ENCODE peak calls at places on chromosomes 16 and 17, in four cellular contexts. E, M, N and D are unnamed samples.

GRCh38 chr16:2033057-2033911 is 6.6 kb downstream of the NHERF2 start:
- DNase-seq in E (no peak), M (no peak), N (peak; percentile 83), D (no peak)

GRCh38 chr17:79154446-79154845 is 79.8 kb downstream of the ENGASE start:
- DNase-seq in E (no peak), M (no peak), N (peak; percentile 70), D (no peak)

GRCh38 chr16:69799601-69800000 is 37.5 kb downstream of the WWP2 start:
- DNase-seq in E (no peak), M (no peak), N (no peak), D (no peak)

GRCh38 chr17:30095507-30096244 is 20.9 kb upstream of the NSRP1 start:
- DNase-seq in E (peak; percentile 44), M (peak; percentile 74), N (peak; percentile 18), D (peak; percentile 76)

GRCh38 chr16:66222756-66223155 is 143.7 kb upstream of the CDH5 start:
- DNase-seq in E (no peak), M (no peak), N (no peak), D (no peak)

GRCh38 chr17:44200478-44201155 is 933 bp upstream of the ATXN7L3 start:
- DNase-seq in E (no peak), M (peak; percentile 84), N (no peak), D (peak; percentile 43)

GRCh38 chr16:17544785-17545184 is 74.0 kb upstream of the XYLT1 start:
- DNase-seq in E (no peak), M (peak; percentile 73), N (no peak), D (peak; percentile 81)

GRCh38 chr17:72065556-72065955 is 55.3 kb upstream of the SOX9 start:
- DNase-seq in E (no peak), M (no peak), N (no peak), D (no peak)

GRCh38 chr17:7119314-7119713 is 4.7 kb upstream of the ASGR2 start:
- DNase-seq in E (no peak), M (no peak), N (no peak), D (peak; percentile 43)

DNA sequence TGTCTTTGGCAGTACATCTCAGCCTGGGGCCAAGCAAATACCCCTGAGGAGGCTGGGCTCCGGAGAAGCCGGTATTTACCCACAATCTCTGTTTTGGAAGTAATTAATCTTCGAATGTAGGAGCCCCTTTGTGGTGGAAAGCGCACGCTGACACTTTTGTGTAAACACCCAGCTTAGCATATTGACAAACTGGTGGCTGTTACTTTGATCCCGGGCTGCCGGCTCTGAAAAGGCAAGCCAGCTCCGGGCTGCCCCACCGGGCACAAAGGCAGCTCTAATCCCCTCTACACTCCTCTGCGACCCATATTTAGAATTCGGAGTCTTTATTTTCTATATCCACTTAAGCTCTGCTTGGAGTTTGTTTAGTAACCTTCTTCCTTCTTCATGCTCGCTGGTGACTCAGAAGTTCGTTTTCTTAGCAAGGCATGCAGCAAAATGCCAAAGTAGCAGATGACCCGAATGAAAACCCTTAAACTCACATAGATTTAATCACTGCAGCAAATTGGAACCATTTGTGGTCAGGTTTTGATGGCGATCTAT is 144.0 kb upstream of the IRX3 start:
- DNase-seq in E (peak; percentile 26), M (no peak), N (no peak), D (no peak)
- H3K4me3 ChIP-seq in E (no peak overlapping the region), M (no peak overlapping the region), N (peak overlapping the region; percentile 36), D (no peak overlapping the region)

DNA sequence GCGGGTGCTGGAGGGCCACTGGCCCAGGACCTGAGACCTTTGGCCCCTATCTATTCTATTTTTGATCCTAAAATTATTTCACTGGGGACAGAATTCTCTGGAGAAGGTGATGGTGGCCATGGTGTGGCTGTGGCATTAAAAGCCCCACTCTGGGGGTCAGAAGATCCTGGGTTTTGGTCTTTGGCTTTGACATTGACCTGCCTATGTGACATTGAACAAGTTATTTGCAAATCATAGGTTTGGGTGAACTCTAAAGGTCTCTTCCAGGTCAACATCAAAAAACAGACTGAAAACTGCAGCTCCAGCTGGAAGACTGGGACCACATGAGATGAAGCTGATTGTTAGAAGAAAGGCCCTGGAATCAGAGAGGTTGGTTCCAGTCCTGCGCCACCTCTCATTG is 2.3 kb upstream of the CDH1 start:
- DNase-seq in E (no peak), M (no peak), N (no peak), D (no peak)
- H2AFZ ChIP-seq in E (no peak overlapping the region), M (no peak overlapping the region), N (no peak overlapping the region), D (no peak overlapping the region)

GRCh38 chr17:48027322-48027981 is 10.1 kb downstream of the COPZ2 start:
- DNase-seq in E (no peak), M (no peak), N (no peak), D (no peak)

GRCh38 chr17:48025040-48025903 is 12.3 kb downstream of the COPZ2 start:
- DNase-seq in E (peak; percentile 97), M (peak; percentile 98), N (peak; percentile 97), D (peak; percentile 93)

GRCh38 chr17:48024149-48025039 is 13.2 kb downstream of the COPZ2 start:
- DNase-seq in E (no peak), M (peak; percentile 78), N (no peak), D (peak; percentile 68)

GRCh38 chr17:48026503-48027321 is 10.9 kb downstream of the COPZ2 start:
- DNase-seq in E (peak; percentile 87), M (peak; percentile 94), N (peak; percentile 91), D (peak; percentile 96)

GRCh38 chr17:48025904-48026502 is 11.6 kb downstream of the COPZ2 start:
- DNase-seq in E (no peak), M (no peak), N (no peak), D (peak; percentile 26)
- H3K4me3 ChIP-seq in E (no peak overlapping the region), M (peak overlapping the region; percentile 67), N (peak overlapping the region; percentile 78), D (peak overlapping the region; percentile 83)

GRCh38 chr17:75475851-75476250 is 19.4 kb downstream of the TMEM94 start:
- DNase-seq in E (no peak), M (no peak), N (no peak), D (no peak)

GRCh38 chr17:75477493-75477862 is 21.0 kb downstream of the TMEM94 start:
- DNase-seq in E (no peak), M (no peak), N (no peak), D (no peak)

GRCh38 chr17:75476752-75477492 is 20.5 kb downstream of the TMEM94 start:
- DNase-seq in E (no peak), M (no peak), N (no peak), D (no peak)

GRCh38 chr17:75475144-75475835 is 18.9 kb downstream of the TMEM94 start:
- DNase-seq in E (no peak), M (no peak), N (no peak), D (no peak)

DNA sequence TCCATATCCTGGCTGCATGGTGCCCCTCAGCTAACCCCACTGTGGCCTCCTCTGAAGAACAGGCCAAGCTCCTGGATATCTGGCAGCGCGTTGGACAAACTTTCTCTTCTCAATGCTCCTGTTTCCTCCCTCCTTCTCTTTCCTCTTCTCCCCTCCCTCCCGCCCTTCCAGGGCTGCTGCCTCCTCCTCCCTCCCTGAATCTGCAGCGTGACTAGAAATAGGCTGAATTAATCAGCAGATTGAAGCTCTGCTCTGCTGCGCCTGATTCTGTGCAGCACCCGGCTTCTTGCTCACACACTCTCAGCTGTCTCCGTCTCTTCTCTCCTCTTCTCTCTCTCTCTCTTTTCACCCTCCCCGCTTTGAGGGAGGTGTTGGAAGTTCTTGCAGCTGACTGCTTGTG is 19.8 kb downstream of the TMEM94 start:
- DNase-seq in E (no peak), M (no peak), N (no peak), D (no peak)
- H2AFZ ChIP-seq in E (peak overlapping the region; percentile 43), M (no peak overlapping the region), N (no peak overlapping the region), D (no peak overlapping the region)